ENCODE peak calls at places on chromosome 6, in five cellular contexts. U, P, S, B and D are unnamed samples.

GRCh38 chr6:125986956-125987617 is 747 bp downstream of the TRMT11 start:
- DNase-seq in U (peak), P (peak), S (no peak), B (peak), D (peak)

GRCh38 chr6:17305219-17306001 is 24.2 kb downstream of the RBM24 start:
- DNase-seq in U (no peak), P (peak), S (no peak), B (peak), D (no peak)

GRCh38 chr6:144873653-144874378 is 588.7 kb downstream of the UTRN start:
- DNase-seq in U (no peak), P (no peak), S (no peak), B (no peak), D (no peak)

GRCh38 chr6:10383312-10384063 is 31.4 kb downstream of the TFAP2A start:
- DNase-seq in U (no peak), P (no peak), S (no peak), B (no peak), D (peak)

GRCh38 chr6:35583893-35584688 is 71.4 kb upstream of the TULP1 start:
- DNase-seq in U (peak), P (peak), S (peak), B (peak), D (peak)

GRCh38 chr6:132445201-132445951 is 44.1 kb upstream of the MOXD1 start:
- DNase-seq in U (no peak), P (peak), S (no peak), B (peak), D (no peak)

GRCh38 chr6:109050012-109050411 is 44.6 kb downstream of the SESN1 start:
- DNase-seq in U (no peak), P (no peak), S (no peak), B (no peak), D (no peak)

GRCh38 chr6:87049779-87050178 is 45.1 kb downstream of the CGA start:
- DNase-seq in U (no peak), P (no peak), S (no peak), B (no peak), D (peak)

GRCh38 chr6:134425521-134426316 is 107.8 kb upstream of the SGK1 start:
- DNase-seq in U (no peak), P (no peak), S (no peak), B (peak), D (no peak)

GRCh38 chr6:7446056-7446455 is 56.4 kb downstream of the RIOK1 start:
- DNase-seq in U (no peak), P (no peak), S (no peak), B (no peak), D (no peak)

GRCh38 chr6:26311012-26311384 is 54.0 kb upstream of the BTN3A2 start:
- DNase-seq in U (peak), P (peak), S (no peak), B (peak), D (peak)

GRCh38 chr6:154638369-154638768 is 94.8 kb upstream of the SCAF8 start:
- DNase-seq in U (no peak), P (no peak), S (no peak), B (peak), D (no peak)

GRCh38 chr6:144104898-144105487 is 9.6 kb upstream of the SF3B5 start:
- DNase-seq in U (peak), P (peak), S (no peak), B (peak), D (peak)

GRCh38 chr6:154460306-154461071 is 50.0 kb downstream of the CNKSR3 start:
- DNase-seq in U (no peak), P (peak), S (no peak), B (peak), D (no peak)

GRCh38 chr6:104014133-104014532 is 845.6 kb downstream of the HACE1 start:
- DNase-seq in U (no peak), P (no peak), S (no peak), B (no peak), D (no peak)

GRCh38 chr6:101163611-101164010 is 229.9 kb upstream of the GRIK2 start:
- DNase-seq in U (no peak), P (peak), S (no peak), B (no peak), D (no peak)

GRCh38 chr6:45718901-45719300 is 296.8 kb downstream of the CLIC5 start:
- DNase-seq in U (no peak), P (no peak), S (no peak), B (peak), D (no peak)

GRCh38 chr6:74459260-74459659 is 746.6 kb downstream of the COL12A1 start:
- DNase-seq in U (no peak), P (no peak), S (no peak), B (no peak), D (no peak)

DNA sequence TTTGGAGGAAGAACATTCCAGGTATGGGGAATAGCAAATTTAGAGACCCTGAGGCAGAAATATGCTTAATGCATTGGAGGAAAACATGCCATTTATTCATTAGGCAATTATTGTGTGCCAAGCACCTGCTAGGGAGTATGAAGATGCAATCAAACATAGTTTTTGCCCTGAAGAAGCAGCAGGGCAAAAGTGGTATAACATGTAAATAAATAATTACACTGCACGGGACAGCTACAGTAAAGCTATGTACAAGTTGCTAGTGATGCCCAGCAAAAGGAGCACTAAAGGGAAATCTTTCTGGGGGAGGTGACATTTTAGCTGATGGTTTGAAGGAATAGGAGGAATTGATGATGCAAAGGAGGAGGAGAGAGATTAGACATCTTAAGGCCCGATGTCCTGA is 626 bp upstream of the TJAP1 start:
- DNase-seq in U (peak), P (no peak), S (no peak), B (no peak), D (peak)
- H3K4me3 ChIP-seq in U (peak), P (peak), S (peak), B (peak), D (peak)

GRCh38 chr6:163923658-163924411 is 509.3 kb downstream of the QKI start:
- DNase-seq in U (no peak), P (no peak), S (no peak), B (no peak), D (no peak)
- H3K4me3 ChIP-seq in U (no peak), P (no peak), S (no peak), B (no peak), D (no peak)

GRCh38 chr6:148969679-148970078 is 222.8 kb downstream of the UST start:
- DNase-seq in U (no peak), P (peak), S (no peak), B (peak), D (no peak)
- H3K4me3 ChIP-seq in U (no peak), P (no peak), S (no peak), B (no peak), D (no peak)

GRCh38 chr6:139943391-139943790 is 568.9 kb upstream of the CITED2 start:
- DNase-seq in U (no peak), P (peak), S (no peak), B (peak), D (no peak)

GRCh38 chr6:139939189-139939979 is 564.9 kb upstream of the CITED2 start:
- DNase-seq in U (no peak), P (no peak), S (no peak), B (no peak), D (no peak)

GRCh38 chr6:139941826-139942225 is 567.4 kb upstream of the CITED2 start:
- DNase-seq in U (no peak), P (peak), S (no peak), B (no peak), D (no peak)

GRCh38 chr6:139942333-139942732 is 567.9 kb upstream of the CITED2 start:
- DNase-seq in U (no peak), P (peak), S (no peak), B (no peak), D (no peak)

DNA sequence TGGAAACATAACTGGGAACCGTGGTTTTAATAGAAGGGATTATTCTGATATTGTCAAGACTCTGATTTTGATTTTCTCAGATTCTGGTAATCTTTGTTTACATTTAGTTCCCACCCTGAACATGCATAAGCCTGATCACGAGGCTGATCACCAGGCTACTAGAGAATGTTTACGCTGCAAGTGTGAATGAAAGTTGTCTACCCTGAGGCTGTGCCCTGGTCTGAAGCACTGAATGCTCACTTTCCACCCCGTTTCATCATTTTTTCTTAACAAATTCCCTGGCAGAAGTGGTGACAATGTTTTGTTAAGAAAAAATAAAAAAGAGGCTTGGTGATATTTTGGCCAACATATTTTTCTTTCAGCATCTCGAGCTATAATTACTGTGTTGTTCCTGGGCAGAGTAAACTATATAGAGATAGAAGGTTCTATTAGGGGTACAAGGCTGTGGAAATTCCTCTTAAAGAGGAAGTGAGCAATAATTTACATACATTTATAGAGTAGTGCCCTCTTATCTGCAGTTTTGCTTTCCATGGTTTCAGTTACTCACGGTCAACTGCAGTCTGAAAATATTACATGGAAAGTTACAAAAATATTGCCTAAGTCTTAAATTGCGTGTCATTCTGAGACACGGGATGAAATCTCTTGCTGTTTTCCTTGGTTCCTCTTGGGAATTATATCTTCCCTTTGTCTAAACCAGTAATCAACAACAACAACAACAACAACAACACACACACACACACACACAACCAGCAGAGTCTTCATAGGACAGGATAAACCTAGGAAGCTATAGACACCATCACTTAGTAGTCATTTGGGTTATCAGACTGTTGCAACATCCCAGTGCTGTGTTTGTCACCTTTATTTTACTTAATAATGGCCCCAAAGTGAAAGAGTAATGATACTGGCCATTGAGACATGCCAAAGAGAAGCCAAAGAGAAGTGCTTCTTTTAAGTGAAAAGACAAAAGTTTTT is 566.6 kb upstream of the CITED2 start:
- DNase-seq in U (no peak), P (peak), S (no peak), B (peak), D (peak)
- H3K4me3 ChIP-seq in U (no peak), P (no peak), S (no peak), B (no peak), D (peak)

DNA sequence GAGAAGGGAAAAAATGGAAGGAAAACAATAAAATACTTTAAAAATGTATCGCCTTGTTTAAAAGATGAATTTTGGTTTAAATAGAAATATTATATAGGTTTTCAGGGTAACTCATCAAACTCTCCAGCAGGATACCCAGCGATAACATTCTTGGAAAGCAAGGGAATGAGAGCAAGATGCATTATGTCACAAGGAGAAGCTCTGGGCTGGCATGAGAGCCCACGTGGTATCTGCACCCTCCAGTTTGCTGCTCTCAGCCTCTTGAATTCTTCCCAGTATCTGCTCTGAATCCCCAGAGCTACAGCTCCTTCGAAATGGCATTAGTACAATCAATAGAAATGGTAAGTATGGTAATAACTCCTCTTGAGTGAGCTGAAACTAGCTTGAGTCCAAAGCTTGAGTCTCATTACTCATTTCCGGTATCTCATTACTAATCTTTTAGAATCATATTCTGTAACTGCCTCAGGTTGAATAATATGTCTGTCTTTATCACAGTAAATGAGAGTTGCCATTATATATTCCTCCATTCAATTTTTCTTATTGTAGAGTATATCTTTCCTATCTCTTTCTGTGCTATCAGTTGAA is 4.9 kb upstream of the TMEM242 start:
- DNase-seq in U (no peak), P (no peak), S (no peak), B (peak), D (no peak)
- H3K4me3 ChIP-seq in U (no peak), P (no peak), S (no peak), B (no peak), D (no peak)

GRCh38 chr6:41559655-41560439 is 13.7 kb downstream of the FOXP4 start:
- DNase-seq in U (no peak), P (peak), S (no peak), B (no peak), D (no peak)
- H3K4me3 ChIP-seq in U (no peak), P (peak), S (no peak), B (peak), D (peak)

GRCh38 chr6:98836962-98837944 is 2.9 kb downstream of the POU3F2 start:
- DNase-seq in U (no peak), P (no peak), S (no peak), B (no peak), D (no peak)

GRCh38 chr6:98838027-98838426 is 3.7 kb downstream of the POU3F2 start:
- DNase-seq in U (no peak), P (no peak), S (no peak), B (no peak), D (no peak)

GRCh38 chr6:98834060-98835031 is at the start of gene POU3F2:
- DNase-seq in U (peak), P (peak), S (peak), B (peak), D (peak)

GRCh38 chr6:98835149-98836024 is 1.0 kb downstream of the POU3F2 start:
- DNase-seq in U (no peak), P (no peak), S (no peak), B (no peak), D (peak)

GRCh38 chr6:98836025-98836961 is 1.9 kb downstream of the POU3F2 start:
- DNase-seq in U (no peak), P (no peak), S (no peak), B (no peak), D (no peak)
- H3K4me3 ChIP-seq in U (no peak), P (peak), S (no peak), B (no peak), D (peak)

DNA sequence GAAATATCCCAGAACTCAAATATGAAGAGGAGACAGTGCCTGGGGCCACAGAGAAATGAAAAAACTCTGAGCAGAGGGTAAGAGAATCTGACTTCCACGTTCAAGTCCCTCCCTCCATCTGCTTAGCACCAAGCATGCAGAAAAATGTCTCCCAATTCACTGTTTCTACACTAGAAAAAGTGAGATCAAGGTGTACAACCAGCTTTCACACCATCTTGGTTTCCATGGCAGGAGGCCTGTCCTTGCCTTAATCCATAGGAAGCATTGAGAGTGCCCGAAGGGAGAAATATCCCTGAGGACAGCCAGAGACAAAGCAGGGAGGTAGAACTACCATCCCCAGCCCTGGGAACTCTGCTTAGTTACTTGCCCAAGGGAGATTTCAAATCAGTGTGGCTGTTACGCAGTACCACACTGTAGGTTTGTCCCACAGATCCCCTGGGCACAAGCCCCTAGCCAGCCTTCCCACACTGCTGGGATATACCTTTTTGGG is 82.9 kb downstream of the SCML4 start:
- DNase-seq in U (no peak), P (no peak), S (no peak), B (no peak), D (no peak)
- H3K4me3 ChIP-seq in U (peak), P (no peak), S (no peak), B (no peak), D (peak)